ENCODE peak calls at places on chromosomes 2 and 18, in six cellular contexts. T is LoVo; V is stimulated activated CD4-positive, alpha-beta T cell treated with anti-CD3 and anti-CD28 coated beads, Interleukin-1b, Interleukin-23, amount 100 ng/mL, for 24 hours; Q is globus pallidus; Z is effector CD4-positive, alpha-beta T cell; I is activated naive CD4-positive, alpha-beta T cell. W is an unnamed sample.

GRCh38 chr18:48622911-48623431 is 84.1 kb downstream of the CTIF start:
- DNase-seq in V (no peak), Z (no peak), Q (no peak), I (no peak), T (no peak), W (no peak)

GRCh38 chr2:37648316-37649011 is 23.0 kb downstream of the CDC42EP3 start:
- DNase-seq in Z (peak), V (no peak), T (no peak), Q (no peak), I (no peak), W (no peak)

GRCh38 chr2:238820909-238821308 is 27.0 kb upstream of the TWIST2 start:
- DNase-seq in V (no peak), Q (no peak), I (no peak), Z (no peak), T (no peak), W (no peak)

GRCh38 chr2:73386342-73386868 is 769 bp downstream of the ALMS1 start:
- DNase-seq in T (peak), Z (no peak), I (no peak), Q (no peak), V (no peak), W (no peak)

GRCh38 chr2:20422679-20423271 is 24.1 kb upstream of the RHOB start:
- DNase-seq in I (no peak), Z (no peak), V (no peak), Q (no peak), T (no peak), W (peak)

GRCh38 chr2:217875138-217875537 is 127.7 kb downstream of the TNS1 start:
- DNase-seq in Q (no peak), T (no peak), I (no peak), V (no peak), Z (no peak), W (no peak)

GRCh38 chr2:24317491-24317920 is 42.8 kb downstream of the ITSN2 start:
- DNase-seq in I (no peak), Q (no peak), V (no peak), T (no peak), Z (no peak), W (no peak)

GRCh38 chr2:166413255-166413654 is 37.5 kb upstream of the SCN9A start:
- DNase-seq in I (no peak), T (no peak), Z (no peak), V (no peak), Q (no peak), W (no peak)

GRCh38 chr2:8857709-8858108 is 20.3 kb upstream of the KIDINS220 start:
- DNase-seq in Q (no peak), V (no peak), T (no peak), I (no peak), Z (no peak), W (no peak)

GRCh38 chr2:202269585-202269984 is 4.0 kb downstream of the NOP58 start:
- DNase-seq in Z (peak), T (no peak), Q (no peak), I (no peak), V (no peak), W (no peak)

GRCh38 chr18:64164883-64165282 is 16.0 kb upstream of the LINC00305 start:
- DNase-seq in Z (no peak), I (no peak), Q (no peak), V (no peak), T (no peak), W (no peak)

GRCh38 chr2:106159867-106160785 is 34.0 kb downstream of the UXS1 start:
- DNase-seq in Q (no peak), T (no peak), I (peak), V (no peak), Z (peak), W (peak)

GRCh38 chr2:80007722-80008503 is 296.6 kb downstream of the LRRTM1 start:
- DNase-seq in V (no peak), T (no peak), Z (no peak), Q (no peak), I (no peak), W (no peak)

GRCh38 chr2:102764083-102764482 is 2.3 kb downstream of the TMEM182 start:
- DNase-seq in Q (no peak), T (no peak), I (no peak), V (no peak), Z (no peak), W (no peak)

GRCh38 chr2:240891492-240892340 is 4.2 kb downstream of the MAB21L4 start:
- DNase-seq in Z (no peak), Q (no peak), T (no peak), I (no peak), V (no peak), W (no peak)

GRCh38 chr2:131475831-131476230 is at the start of gene TUBA3D:
- DNase-seq in Z (no peak), Q (no peak), V (no peak), I (no peak), T (no peak), W (no peak)

GRCh38 chr2:12127639-12128038 is 381.2 kb downstream of the LPIN1 start:
- DNase-seq in I (peak), V (no peak), Q (no peak), Z (no peak), T (no peak), W (no peak)

GRCh38 chr18:58247363-58247834 is 203.4 kb downstream of the NEDD4L start:
- DNase-seq in I (no peak), V (no peak), Q (peak), T (no peak), Z (no peak), W (peak)

GRCh38 chr2:40606862-40607261 is 155.0 kb upstream of the SLC8A1 start:
- DNase-seq in T (no peak), V (no peak), I (no peak), Z (no peak), Q (no peak), W (no peak)

GRCh38 chr2:169129703-169130243 is 60.4 kb downstream of the DHRS9 start:
- DNase-seq in T (no peak), Z (no peak), Q (no peak), I (no peak), V (no peak), W (no peak)

GRCh38 chr2:100017633-100018032 is 124.8 kb downstream of the AFF3 start:
- DNase-seq in T (no peak), V (no peak), Q (no peak), I (no peak), Z (no peak), W (no peak)

GRCh38 chr2:70248810-70249438 is 496 bp upstream of the TIA1 start:
- DNase-seq in Q (peak), I (peak), T (peak), V (peak), Z (peak), W (peak)

GRCh38 chr2:138707424-138708074 is 72.6 kb downstream of the NXPH2 start:
- DNase-seq in V (no peak), T (no peak), Q (no peak), I (no peak), Z (no peak), W (no peak)

GRCh38 chr2:168612719-168613118 is 156.6 kb downstream of the CERS6 start:
- DNase-seq in Q (no peak), T (no peak), Z (no peak), I (no peak), V (no peak), W (no peak)

GRCh38 chr2:147358375-147358774 is 486.5 kb upstream of the ACVR2A start:
- DNase-seq in I (no peak), Z (no peak), T (no peak), V (no peak), Q (no peak), W (no peak)

GRCh38 chr2:231104115-231104713 is 20.6 kb downstream of the HTR2B start:
- DNase-seq in I (peak), T (peak), V (no peak), Z (peak), Q (peak), W (peak)

GRCh38 chr18:34158881-34159690 is 65.6 kb downstream of the NOL4 start:
- DNase-seq in V (no peak), Q (peak), T (no peak), Z (no peak), I (no peak), W (peak)

GRCh38 chr2:114068438-114068837 is 178.5 kb downstream of the ACTR3 start:
- DNase-seq in T (no peak), I (no peak), Q (no peak), Z (no peak), V (no peak), W (no peak)

GRCh38 chr2:222950886-222951285 is 90.0 kb downstream of the ACSL3 start:
- DNase-seq in Q (no peak), T (no peak), I (no peak), Z (no peak), V (no peak), W (no peak)